ENCODE peak calls at places on chromosomes 7 and 10, in nine cellular contexts. One of them, this sample, is unnamed.

GRCh38 chr7:18508441-18509427 is 13.2 kb downstream of the HDAC9 start:
- DNase-seq in CD8-positive, alpha-beta memory T cell: no peak
- DNase-seq in trophoblast cell: peak; percentile 58
- DNase-seq in thyroid gland: no peak
- DNase-seq in fibroblast of lung: peak; percentile 68
- DNase-seq in stomach: no peak
- DNase-seq in hepatocyte: peak; percentile 34
- DNase-seq in CD4-positive, alpha-beta T cell: no peak
- DNase-seq in right lobe of liver: no peak
- DNase-seq in this sample: no peak

GRCh38 chr7:151012031-151012692 is 12.1 kb downstream of the ATG9B start:
- DNase-seq in CD4-positive, alpha-beta T cell: no peak
- DNase-seq in right lobe of liver: no peak
- DNase-seq in trophoblast cell: no peak
- DNase-seq in fibroblast of lung: peak; percentile 39
- DNase-seq in hepatocyte: peak; percentile 73
- DNase-seq in CD8-positive, alpha-beta memory T cell: no peak
- DNase-seq in thyroid gland: no peak
- DNase-seq in stomach: no peak
- DNase-seq in this sample: peak; percentile 69

GRCh38 chr7:78702770-78703169 is 750.7 kb downstream of the MAGI2 start:
- DNase-seq in hepatocyte: no peak
- DNase-seq in stomach: no peak
- DNase-seq in right lobe of liver: no peak
- DNase-seq in fibroblast of lung: peak; percentile 95
- DNase-seq in CD4-positive, alpha-beta T cell: no peak
- DNase-seq in trophoblast cell: peak; percentile 49
- DNase-seq in thyroid gland: no peak
- DNase-seq in CD8-positive, alpha-beta memory T cell: no peak
- DNase-seq in this sample: no peak

GRCh38 chr7:2321020-2321419 is 6.8 kb upstream of the SNX8 start:
- DNase-seq in CD4-positive, alpha-beta T cell: no peak
- DNase-seq in right lobe of liver: no peak
- DNase-seq in thyroid gland: no peak
- DNase-seq in trophoblast cell: peak; percentile 34
- DNase-seq in CD8-positive, alpha-beta memory T cell: no peak
- DNase-seq in stomach: no peak
- DNase-seq in fibroblast of lung: peak; percentile 32
- DNase-seq in hepatocyte: peak; percentile 43
- DNase-seq in this sample: no peak

GRCh38 chr10:112801748-112802147 is 148.3 kb upstream of the TCF7L2 start:
- DNase-seq in thyroid gland: no peak
- DNase-seq in hepatocyte: no peak
- DNase-seq in right lobe of liver: no peak
- DNase-seq in fibroblast of lung: no peak
- DNase-seq in CD4-positive, alpha-beta T cell: no peak
- DNase-seq in CD8-positive, alpha-beta memory T cell: no peak
- DNase-seq in trophoblast cell: no peak
- DNase-seq in stomach: no peak
- DNase-seq in this sample: no peak

GRCh38 chr10:28179490-28180099 is 123.3 kb downstream of the MPP7 start:
- DNase-seq in fibroblast of lung: peak; percentile 80
- DNase-seq in right lobe of liver: no peak
- DNase-seq in trophoblast cell: peak; percentile 84
- DNase-seq in hepatocyte: peak; percentile 60
- DNase-seq in thyroid gland: no peak
- DNase-seq in stomach: no peak
- DNase-seq in CD4-positive, alpha-beta T cell: no peak
- DNase-seq in CD8-positive, alpha-beta memory T cell: peak; percentile 43
- DNase-seq in this sample: no peak

GRCh38 chr7:22932896-22933295 is 81.0 kb downstream of the HYCC1 start:
- DNase-seq in stomach: no peak
- DNase-seq in CD8-positive, alpha-beta memory T cell: no peak
- DNase-seq in thyroid gland: no peak
- DNase-seq in right lobe of liver: no peak
- DNase-seq in trophoblast cell: no peak
- DNase-seq in hepatocyte: no peak
- DNase-seq in fibroblast of lung: no peak
- DNase-seq in CD4-positive, alpha-beta T cell: no peak
- DNase-seq in this sample: no peak

GRCh38 chr10:68628576-68629127 is 68.5 kb downstream of the TET1 start:
- DNase-seq in CD8-positive, alpha-beta memory T cell: peak; percentile 42
- DNase-seq in fibroblast of lung: peak; percentile 66
- DNase-seq in stomach: no peak
- DNase-seq in trophoblast cell: no peak
- DNase-seq in thyroid gland: peak; percentile 43
- DNase-seq in hepatocyte: no peak
- DNase-seq in right lobe of liver: no peak
- DNase-seq in CD4-positive, alpha-beta T cell: no peak
- DNase-seq in this sample: no peak

GRCh38 chr10:126122856-126123255 is 226.5 kb downstream of the FANK1 start:
- DNase-seq in hepatocyte: no peak
- DNase-seq in stomach: no peak
- DNase-seq in CD8-positive, alpha-beta memory T cell: no peak
- DNase-seq in fibroblast of lung: no peak
- DNase-seq in trophoblast cell: peak; percentile 76
- DNase-seq in right lobe of liver: no peak
- DNase-seq in thyroid gland: no peak
- DNase-seq in CD4-positive, alpha-beta T cell: no peak
- DNase-seq in this sample: no peak

GRCh38 chr10:97718659-97719142 is 5.2 kb downstream of the MARVELD1 start:
- DNase-seq in CD4-positive, alpha-beta T cell: no peak
- DNase-seq in trophoblast cell: peak; percentile 100
- DNase-seq in hepatocyte: peak; percentile 76
- DNase-seq in right lobe of liver: peak; percentile 94
- DNase-seq in fibroblast of lung: peak; percentile 46
- DNase-seq in CD8-positive, alpha-beta memory T cell: no peak
- DNase-seq in thyroid gland: peak; percentile 91
- DNase-seq in stomach: peak; percentile 85
- DNase-seq in this sample: peak; percentile 92

GRCh38 chr7:50869108-50869716 is 86.5 kb upstream of the GRB10 start:
- DNase-seq in right lobe of liver: no peak
- DNase-seq in CD8-positive, alpha-beta memory T cell: no peak
- DNase-seq in fibroblast of lung: peak; percentile 81
- DNase-seq in stomach: no peak
- DNase-seq in trophoblast cell: peak; percentile 26
- DNase-seq in hepatocyte: peak; percentile 30
- DNase-seq in CD4-positive, alpha-beta T cell: no peak
- DNase-seq in thyroid gland: no peak
- DNase-seq in this sample: no peak

GRCh38 chr7:127911968-127912511 is 119.2 kb downstream of the LRRC4 start:
- DNase-seq in right lobe of liver: no peak
- DNase-seq in fibroblast of lung: no peak
- DNase-seq in CD4-positive, alpha-beta T cell: no peak
- DNase-seq in CD8-positive, alpha-beta memory T cell: no peak
- DNase-seq in stomach: no peak
- DNase-seq in hepatocyte: no peak
- DNase-seq in thyroid gland: no peak
- DNase-seq in trophoblast cell: no peak
- DNase-seq in this sample: no peak

GRCh38 chr7:282621-283020 is 7.3 kb upstream of the FOXL3 start:
- DNase-seq in hepatocyte: no peak
- DNase-seq in CD8-positive, alpha-beta memory T cell: no peak
- DNase-seq in right lobe of liver: no peak
- DNase-seq in fibroblast of lung: no peak
- DNase-seq in trophoblast cell: no peak
- DNase-seq in CD4-positive, alpha-beta T cell: no peak
- DNase-seq in stomach: no peak
- DNase-seq in thyroid gland: no peak
- DNase-seq in this sample: peak; percentile 51

GRCh38 chr10:69953851-69954250 is 98.8 kb upstream of the MACROH2A2 start:
- DNase-seq in right lobe of liver: peak; percentile 24
- DNase-seq in trophoblast cell: peak; percentile 33
- DNase-seq in stomach: no peak
- DNase-seq in CD4-positive, alpha-beta T cell: no peak
- DNase-seq in CD8-positive, alpha-beta memory T cell: no peak
- DNase-seq in thyroid gland: no peak
- DNase-seq in hepatocyte: no peak
- DNase-seq in fibroblast of lung: no peak
- DNase-seq in this sample: no peak

GRCh38 chr10:102309236-102309635 is 63.9 kb downstream of the GBF1 start:
- DNase-seq in CD8-positive, alpha-beta memory T cell: no peak
- DNase-seq in right lobe of liver: no peak
- DNase-seq in hepatocyte: no peak
- DNase-seq in CD4-positive, alpha-beta T cell: no peak
- DNase-seq in trophoblast cell: no peak
- DNase-seq in fibroblast of lung: no peak
- DNase-seq in thyroid gland: no peak
- DNase-seq in stomach: no peak
- DNase-seq in this sample: no peak

GRCh38 chr7:157992511-157993160 is 595.0 kb downstream of the PTPRN2 start:
- DNase-seq in hepatocyte: no peak
- DNase-seq in CD8-positive, alpha-beta memory T cell: no peak
- DNase-seq in right lobe of liver: no peak
- DNase-seq in trophoblast cell: no peak
- DNase-seq in fibroblast of lung: no peak
- DNase-seq in stomach: no peak
- DNase-seq in CD4-positive, alpha-beta T cell: no peak
- DNase-seq in thyroid gland: no peak
- DNase-seq in this sample: peak; percentile 56

GRCh38 chr7:157990878-157991250 is 596.8 kb downstream of the PTPRN2 start:
- DNase-seq in fibroblast of lung: no peak
- DNase-seq in CD4-positive, alpha-beta T cell: no peak
- DNase-seq in trophoblast cell: no peak
- DNase-seq in thyroid gland: no peak
- DNase-seq in stomach: no peak
- DNase-seq in hepatocyte: no peak
- DNase-seq in CD8-positive, alpha-beta memory T cell: no peak
- DNase-seq in right lobe of liver: no peak
- DNase-seq in this sample: peak; percentile 39

GRCh38 chr7:157990226-157990877 is 597.3 kb downstream of the PTPRN2 start:
- DNase-seq in CD4-positive, alpha-beta T cell: no peak
- DNase-seq in hepatocyte: no peak
- DNase-seq in trophoblast cell: no peak
- DNase-seq in thyroid gland: no peak
- DNase-seq in right lobe of liver: no peak
- DNase-seq in fibroblast of lung: no peak
- DNase-seq in CD8-positive, alpha-beta memory T cell: no peak
- DNase-seq in stomach: no peak
- DNase-seq in this sample: peak; percentile 69

GRCh38 chr7:157991351-157991750 is 596.3 kb downstream of the PTPRN2 start:
- DNase-seq in thyroid gland: no peak
- DNase-seq in stomach: no peak
- DNase-seq in hepatocyte: no peak
- DNase-seq in CD4-positive, alpha-beta T cell: no peak
- DNase-seq in fibroblast of lung: no peak
- DNase-seq in right lobe of liver: no peak
- DNase-seq in trophoblast cell: no peak
- DNase-seq in CD8-positive, alpha-beta memory T cell: no peak
- DNase-seq in this sample: peak; percentile 68

DNA sequence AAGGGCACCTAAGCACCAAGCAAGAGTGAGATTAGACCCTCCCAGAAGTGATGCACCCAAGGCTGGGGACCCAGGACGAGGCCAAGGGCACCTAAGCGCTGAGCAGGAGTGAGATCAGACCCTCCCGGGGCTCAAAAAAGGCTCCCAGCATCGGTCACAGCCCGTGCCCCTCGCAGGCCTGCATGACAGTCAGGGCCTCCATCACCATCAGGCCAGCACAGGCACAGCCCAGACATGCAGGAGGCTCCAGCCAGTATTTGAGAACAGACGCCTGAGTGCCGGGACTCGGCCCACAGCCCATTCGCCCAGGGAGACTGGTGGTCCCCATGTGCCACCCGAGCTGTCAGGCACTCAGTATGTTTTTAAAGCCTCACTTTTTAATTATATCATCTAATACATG is 595.9 kb downstream of the PTPRN2 start:
- DNase-seq in trophoblast cell: no peak
- DNase-seq in stomach: no peak
- DNase-seq in right lobe of liver: no peak
- DNase-seq in CD4-positive, alpha-beta T cell: no peak
- DNase-seq in CD8-positive, alpha-beta memory T cell: no peak
- DNase-seq in fibroblast of lung: no peak
- DNase-seq in hepatocyte: no peak
- DNase-seq in thyroid gland: no peak
- DNase-seq in this sample: peak; percentile 36
- H3K9me3 ChIP-seq in trophoblast cell: peaks cover 7% of the 10 kb centered on the region
- H3K9me3 ChIP-seq in stomach: no peaks in the 10 kb centered on the region
- H3K9me3 ChIP-seq in right lobe of liver: no peaks in the 10 kb centered on the region
- H3K9me3 ChIP-seq in CD4-positive, alpha-beta T cell: no peaks in the 10 kb centered on the region
- H3K9me3 ChIP-seq in CD8-positive, alpha-beta memory T cell: no peaks in the 10 kb centered on the region
- H3K9me3 ChIP-seq in fibroblast of lung: no peaks in the 10 kb centered on the region
- H3K9me3 ChIP-seq in hepatocyte: no peaks in the 10 kb centered on the region
- H3K9me3 ChIP-seq in thyroid gland: no peaks in the 10 kb centered on the region
- H3K9me3 ChIP-seq in this sample: peaks cover 4% of the 10 kb centered on the region

DNA sequence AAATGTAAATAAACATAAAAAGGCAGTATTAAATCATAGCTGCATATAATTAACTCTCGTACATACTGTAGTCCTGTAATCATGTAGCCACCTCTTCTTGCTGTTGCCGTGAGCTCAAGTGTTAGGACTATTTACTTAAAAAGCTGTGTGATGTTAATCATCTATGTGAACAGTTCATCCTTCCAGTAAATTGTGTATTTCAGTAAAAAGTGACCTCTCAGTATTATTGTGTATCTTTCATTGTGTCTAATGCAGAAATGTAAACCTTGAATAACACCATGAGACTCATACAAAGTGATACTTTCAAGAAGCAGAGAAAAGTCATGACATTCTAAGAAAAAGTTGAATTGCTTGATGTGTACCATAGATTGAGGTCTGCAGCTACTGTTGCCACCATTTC is 38.0 kb downstream of the ADD3 start:
- DNase-seq in CD4-positive, alpha-beta T cell: no peak
- DNase-seq in hepatocyte: no peak
- DNase-seq in CD8-positive, alpha-beta memory T cell: no peak
- DNase-seq in stomach: no peak
- DNase-seq in trophoblast cell: no peak
- DNase-seq in thyroid gland: no peak
- DNase-seq in right lobe of liver: no peak
- DNase-seq in fibroblast of lung: no peak
- DNase-seq in this sample: no peak
- H3K9me3 ChIP-seq in CD4-positive, alpha-beta T cell: peaks cover 10% of the 10 kb centered on the region
- H3K9me3 ChIP-seq in hepatocyte: no peaks in the 10 kb centered on the region
- H3K9me3 ChIP-seq in CD8-positive, alpha-beta memory T cell: peaks cover 13% of the 10 kb centered on the region
- H3K9me3 ChIP-seq in stomach: peaks cover 12% of the 10 kb centered on the region
- H3K9me3 ChIP-seq in trophoblast cell: peaks cover 6% of the 10 kb centered on the region
- H3K9me3 ChIP-seq in thyroid gland: no peaks in the 10 kb centered on the region
- H3K9me3 ChIP-seq in right lobe of liver: no peaks in the 10 kb centered on the region
- H3K9me3 ChIP-seq in fibroblast of lung: no peaks in the 10 kb centered on the region
- H3K9me3 ChIP-seq in this sample: no peaks in the 10 kb centered on the region

GRCh38 chr10:5146920-5147254 is 38.1 kb downstream of the AKR1C8 start:
- DNase-seq in CD8-positive, alpha-beta memory T cell: no peak
- DNase-seq in thyroid gland: no peak
- DNase-seq in hepatocyte: no peak
- DNase-seq in stomach: peak; percentile 49
- DNase-seq in fibroblast of lung: no peak
- DNase-seq in CD4-positive, alpha-beta T cell: no peak
- DNase-seq in trophoblast cell: no peak
- DNase-seq in right lobe of liver: no peak
- DNase-seq in this sample: no peak
- H3K9me3 ChIP-seq in CD8-positive, alpha-beta memory T cell: no peaks in the 10 kb centered on the region
- H3K9me3 ChIP-seq in thyroid gland: no peaks in the 10 kb centered on the region
- H3K9me3 ChIP-seq in hepatocyte: no peaks in the 10 kb centered on the region
- H3K9me3 ChIP-seq in stomach: peaks cover 7% of the 10 kb centered on the region
- H3K9me3 ChIP-seq in fibroblast of lung: no peaks in the 10 kb centered on the region
- H3K9me3 ChIP-seq in CD4-positive, alpha-beta T cell: no peaks in the 10 kb centered on the region
- H3K9me3 ChIP-seq in trophoblast cell: peaks cover 3% of the 10 kb centered on the region
- H3K9me3 ChIP-seq in right lobe of liver: no peaks in the 10 kb centered on the region
- H3K9me3 ChIP-seq in this sample: no peaks in the 10 kb centered on the region

DNA sequence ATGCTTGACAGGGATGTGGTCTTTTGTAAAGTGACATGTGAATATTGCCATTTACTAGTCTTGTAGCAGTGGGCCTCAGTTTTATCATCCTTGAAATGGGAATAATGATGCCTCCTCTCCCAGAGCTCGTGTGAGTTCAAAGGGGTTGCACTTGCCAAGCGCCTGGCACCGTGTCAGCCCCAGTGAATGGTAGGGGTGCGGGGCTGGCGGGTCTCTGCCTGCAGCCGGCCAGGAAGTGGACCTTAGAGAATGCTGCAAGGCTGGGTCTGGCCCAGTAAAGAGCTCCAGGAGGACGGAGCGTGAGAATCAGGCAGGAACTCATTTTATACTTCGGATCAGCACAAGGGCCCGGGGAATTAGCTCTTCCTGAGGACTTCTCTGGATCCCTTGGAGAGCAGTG is 524.4 kb upstream of the FOXK1 start:
- DNase-seq in right lobe of liver: no peak
- DNase-seq in CD4-positive, alpha-beta T cell: no peak
- DNase-seq in stomach: no peak
- DNase-seq in CD8-positive, alpha-beta memory T cell: no peak
- DNase-seq in fibroblast of lung: no peak
- DNase-seq in hepatocyte: no peak
- DNase-seq in thyroid gland: no peak
- DNase-seq in trophoblast cell: no peak
- DNase-seq in this sample: no peak
- H3K9me3 ChIP-seq in right lobe of liver: no peaks in the 10 kb centered on the region
- H3K9me3 ChIP-seq in CD4-positive, alpha-beta T cell: no peaks in the 10 kb centered on the region
- H3K9me3 ChIP-seq in stomach: no peaks in the 10 kb centered on the region
- H3K9me3 ChIP-seq in CD8-positive, alpha-beta memory T cell: no peaks in the 10 kb centered on the region
- H3K9me3 ChIP-seq in fibroblast of lung: no peaks in the 10 kb centered on the region
- H3K9me3 ChIP-seq in hepatocyte: no peaks in the 10 kb centered on the region
- H3K9me3 ChIP-seq in thyroid gland: no peaks in the 10 kb centered on the region
- H3K9me3 ChIP-seq in trophoblast cell: no peaks in the 10 kb centered on the region
- H3K9me3 ChIP-seq in this sample: no peaks in the 10 kb centered on the region